ENCODE peak calls at places on chromosomes 16 and 17, in four cellular contexts. B, C, K and E are unnamed samples.

GRCh38 chr16:87411375-87412271 is 19.5 kb downstream of the MAP1LC3B start:
- DNase-seq in B (peak; percentile 70), C (peak; percentile 34), K (no peak), E (no peak)

GRCh38 chr16:30521873-30522641 is 4.3 kb downstream of the ZNF768 start:
- DNase-seq in K (no peak), C (no peak), B (no peak), E (no peak)

GRCh38 chr17:28380572-28380907 is 9.0 kb downstream of the SARM1 start:
- DNase-seq in B (no peak), C (no peak), K (no peak), E (no peak)

GRCh38 chr17:58840820-58841612 is 85.4 kb downstream of the PPM1E start:
- DNase-seq in B (no peak), C (no peak), K (no peak), E (no peak)

GRCh38 chr17:35578195-35578928 is at the start of gene PEX12:
- DNase-seq in B (peak; percentile 95), C (peak; percentile 90), K (no peak), E (peak; percentile 85)

GRCh38 chr17:62792122-62792800 is 15.9 kb downstream of the MARCHF10 start:
- DNase-seq in C (peak; percentile 28), B (no peak), K (no peak), E (no peak)

GRCh38 chr17:49104511-49105074 is 28.0 kb upstream of the B4GALNT2 start:
- DNase-seq in C (no peak), B (no peak), K (no peak), E (no peak)

GRCh38 chr16:23836404-23837291 is 865 bp downstream of the PRKCB start:
- DNase-seq in C (no peak), B (peak; percentile 94), K (no peak), E (peak; percentile 9)

GRCh38 chr16:89346869-89347268 is 129.4 kb downstream of the ZNF778 start:
- DNase-seq in K (no peak), B (no peak), C (no peak), E (no peak)

GRCh38 chr17:45247429-45248131 is 14.3 kb downstream of the SPATA32 start:
- DNase-seq in C (peak; percentile 99), B (peak; percentile 99), K (no peak), E (peak; percentile 94)

GRCh38 chr16:19167710-19168172 is 299 bp upstream of the SYT17 start:
- DNase-seq in C (peak; percentile 76), B (peak; percentile 88), K (no peak), E (peak; percentile 73)

GRCh38 chr16:73315645-73316044 is 267.7 kb upstream of the ZFHX3 start:
- DNase-seq in C (no peak), K (no peak), B (no peak), E (no peak)

GRCh38 chr17:81395600-81396277 is 482 bp downstream of the BAHCC1 start:
- DNase-seq in K (no peak), B (no peak), C (no peak), E (no peak)

GRCh38 chr17:19372004-19372365 is 6.3 kb upstream of the MAPK7 start:
- DNase-seq in K (no peak), C (no peak), B (no peak), E (no peak)

GRCh38 chr17:82602986-82603385 is 45.3 kb downstream of the WDR45B start:
- DNase-seq in C (no peak), K (no peak), B (no peak), E (no peak)

GRCh38 chr17:81223758-81224122 is 975 bp upstream of the CEP131 start:
- DNase-seq in K (no peak), B (no peak), C (no peak), E (no peak)

GRCh38 chr17:80261159-80261894 is 675 bp downstream of the RNF213 start:
- DNase-seq in B (peak; percentile 94), C (peak; percentile 68), K (no peak), E (peak; percentile 40)

GRCh38 chr17:17050346-17051345 is 8.4 kb downstream of the MPRIP start:
- DNase-seq in K (no peak), C (no peak), B (no peak), E (no peak)

GRCh38 chr17:50272711-50273653 is 1.3 kb upstream of the TMEM92 start:
- DNase-seq in K (no peak), B (peak; percentile 90), C (peak; percentile 60), E (peak; percentile 75)

GRCh38 chr16:28562199-28562598 is 8.5 kb downstream of the SGF29 start:
- DNase-seq in K (no peak), B (no peak), C (no peak), E (no peak)

GRCh38 chr17:28505986-28506665 is at the start of gene FOXN1:
- DNase-seq in B (no peak), C (no peak), K (no peak), E (no peak)

GRCh38 chr16:24681793-24682192 is 47.7 kb upstream of the TNRC6A start:
- DNase-seq in C (no peak), K (no peak), B (no peak), E (no peak)

GRCh38 chr17:67411396-67411795 is 34.3 kb downstream of the PITPNC1 start:
- DNase-seq in C (no peak), B (no peak), K (no peak), E (no peak)
- H3K4me3 ChIP-seq in C (no peak overlapping the region), B (no peak overlapping the region), K (no peak overlapping the region), E (no peak overlapping the region)

GRCh38 chr16:67391424-67392300 is 1.6 kb downstream of the TPPP3 start:
- DNase-seq in B (peak; percentile 64), K (no peak), C (no peak), E (no peak)

GRCh38 chr16:67393111-67393789 is at the start of gene TPPP3:
- DNase-seq in K (peak; percentile 91), C (peak; percentile 89), B (peak; percentile 88), E (peak; percentile 98)

GRCh38 chr16:67390816-67391423 is 2.4 kb downstream of the TPPP3 start:
- DNase-seq in C (no peak), B (peak; percentile 72), K (no peak), E (no peak)

GRCh38 chr16:67393790-67394270 is 532 bp upstream of the TPPP3 start:
- DNase-seq in B (peak; percentile 69), K (no peak), C (no peak), E (no peak)

DNA sequence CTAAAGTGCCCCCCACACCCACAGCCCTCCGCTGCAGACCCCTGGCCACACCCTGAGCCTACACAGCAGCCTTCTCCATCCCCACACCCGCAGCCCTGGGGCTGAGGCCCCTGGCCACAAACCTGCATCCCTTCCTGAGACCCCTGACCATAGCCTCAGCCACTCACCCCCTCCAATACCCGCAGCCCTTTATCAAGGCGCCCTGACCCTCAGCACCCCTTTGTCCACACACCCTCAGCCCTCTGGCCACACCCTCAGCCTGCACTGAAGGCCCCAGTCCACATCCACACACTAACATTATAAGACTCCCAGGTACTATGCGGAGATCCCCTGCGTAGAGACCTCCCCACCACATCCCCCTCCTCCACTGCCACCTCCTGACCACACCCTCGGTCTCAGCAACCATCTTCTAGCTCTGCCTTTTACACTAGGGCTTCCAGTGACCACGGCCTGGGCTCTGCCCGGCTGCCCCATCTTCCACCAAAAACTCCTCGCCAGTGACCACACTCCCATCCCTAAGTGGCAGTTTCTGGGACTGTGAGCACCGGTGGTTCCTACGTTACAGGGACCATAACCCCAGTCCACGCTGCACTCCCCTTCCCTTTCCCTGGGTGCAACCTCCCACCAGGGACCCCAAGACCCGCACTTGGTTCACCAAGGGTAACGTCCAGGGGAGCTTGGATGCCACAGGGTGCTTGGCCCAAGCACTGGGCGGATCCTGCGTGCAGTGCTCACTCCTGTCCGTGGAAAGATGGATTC is 818 bp downstream of the TPPP3 start:
- DNase-seq in C (no peak), K (no peak), B (peak; percentile 51), E (no peak)
- H3K4me1 ChIP-seq in C (peaks cover 53% of the 10 kb centered on the region), K (peaks cover 65% of the 10 kb centered on the region), B (peaks cover 84% of the 10 kb centered on the region), E (peaks cover 31% of the 10 kb centered on the region)

GRCh38 chr17:34318474-34318873 is 761 bp upstream of the CCL8 start:
- DNase-seq in C (no peak), K (no peak), B (no peak), E (peak; percentile 32)
- TF ChIP-seq CTCF in C (no peak), K (no peak), B (no peak), E (no peak)

GRCh38 chr17:77957869-77958715 is at the start of gene TNRC6C:
- DNase-seq in B (peak; percentile 100), C (peak; percentile 100), K (no peak), E (peak; percentile 100)
- H3K4me3 ChIP-seq in B (peak within 1 kb of the TSS; percentile 71), C (peak within 1 kb of the TSS; percentile 80), K (peak within 1 kb of the TSS; percentile 61), E (peak within 1 kb of the TSS; percentile 84)

GRCh38 chr16:56608876-56609462 is 585 bp downstream of the MT2A start:
- DNase-seq in B (no peak), C (peak; percentile 40), K (no peak), E (no peak)

GRCh38 chr16:56611281-56611833 is 3.0 kb downstream of the MT2A start:
- DNase-seq in K (no peak), B (peak; percentile 55), C (peak; percentile 62), E (no peak)

GRCh38 chr16:56609463-56609921 is 1.1 kb downstream of the MT2A start:
- DNase-seq in C (peak; percentile 72), K (no peak), B (peak; percentile 84), E (peak; percentile 64)

GRCh38 chr16:56610017-56610608 is 1.7 kb downstream of the MT2A start:
- DNase-seq in C (peak; percentile 42), K (no peak), B (peak; percentile 80), E (no peak)

DNA sequence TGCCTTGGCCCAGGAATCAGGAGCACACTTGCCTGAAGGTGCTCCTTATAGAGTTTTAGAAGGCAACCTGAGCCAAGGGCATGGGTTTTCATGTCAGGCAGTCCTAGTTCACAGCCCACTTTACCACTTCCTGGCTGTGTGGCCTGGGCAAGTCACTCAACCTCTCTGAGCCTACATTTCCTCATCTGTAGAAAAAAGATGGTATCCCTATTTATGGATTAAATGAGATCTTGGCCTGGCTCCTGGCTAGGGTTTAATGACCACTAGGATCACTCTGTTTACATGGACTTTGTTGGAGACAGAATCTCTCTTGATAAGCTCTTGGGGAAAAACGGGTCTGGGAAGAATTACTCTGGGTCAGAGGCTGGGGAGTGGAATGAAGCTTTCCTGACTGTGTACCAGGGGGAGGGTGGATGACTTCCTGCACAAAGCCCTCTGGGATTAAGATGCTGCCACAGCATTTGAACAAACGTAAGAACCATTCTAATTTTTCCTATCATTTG is 2.3 kb downstream of the MT2A start:
- DNase-seq in B (no peak), K (no peak), C (no peak), E (no peak)
- H3K4me1 ChIP-seq in B (peaks cover 62% of the 10 kb centered on the region), K (peaks cover 48% of the 10 kb centered on the region), C (peaks cover 46% of the 10 kb centered on the region), E (peaks cover 3% of the 10 kb centered on the region)

DNA sequence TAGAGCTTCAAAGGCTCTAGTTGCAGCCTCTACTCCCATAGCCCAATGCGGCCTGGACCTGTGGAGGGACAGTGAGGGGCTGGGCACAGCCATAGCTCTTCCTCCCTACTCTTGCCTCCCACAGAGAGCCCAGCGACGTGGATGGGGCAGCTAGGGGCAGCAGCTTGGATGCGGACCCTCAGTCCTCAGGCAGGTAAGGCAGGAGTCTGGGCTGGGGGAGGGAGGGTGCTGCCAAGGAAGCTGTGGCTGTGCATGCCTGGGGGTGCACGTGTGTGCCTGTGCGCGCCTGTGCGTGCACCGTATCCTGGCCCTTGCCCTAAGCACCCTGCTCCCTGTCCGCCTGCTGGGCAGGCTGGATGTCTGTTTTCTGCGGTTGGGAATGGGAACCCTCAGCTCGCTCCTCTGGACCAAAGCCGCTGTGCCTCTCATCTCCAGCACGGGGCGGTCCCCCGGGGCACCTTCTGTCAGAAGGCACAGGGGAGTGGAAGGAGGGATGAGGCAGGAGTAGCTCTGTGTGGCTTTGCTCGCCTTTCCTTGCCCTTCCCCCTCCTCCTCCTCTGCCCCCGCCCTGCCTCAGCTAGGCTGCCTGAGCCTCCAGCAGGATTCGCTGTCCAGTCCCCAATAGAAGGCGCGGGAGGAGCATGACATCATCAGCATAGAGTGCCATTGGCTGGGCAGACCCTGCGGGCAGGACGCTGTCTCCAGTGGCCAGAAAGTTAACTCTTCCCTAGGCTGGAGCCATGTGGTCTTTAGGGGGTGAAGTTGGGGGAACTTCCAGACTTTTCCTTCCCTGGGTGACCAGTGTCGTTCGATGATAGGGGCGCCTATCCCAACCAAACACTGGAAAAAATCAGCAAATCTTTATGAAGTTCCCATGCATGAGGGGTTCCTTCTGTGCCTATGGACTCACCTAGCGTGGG is 797 bp downstream of the PRCD start:
- DNase-seq in B (peak; percentile 88), C (peak; percentile 90), K (no peak), E (peak; percentile 98)
- TF ChIP-seq CTCF in B (no peak), C (peak; percentile 21), K (no peak), E (no peak)